ENCODE peak calls at places on chromosomes 2 and 18, in eight cellular contexts. C, W, N, A, E, V, O and I are unnamed samples. For H3K4me1, the result is how much of the 10 kb centered on the place peaks cover.

GRCh38 chr2:130850788-130851623 is 14.3 kb downstream of the ARHGEF4 start:
- DNase-seq in E (no peak), N (no peak), V (no peak), C (no peak), O (no peak), W (no peak), A (no peak), I (no peak)

GRCh38 chr2:159366538-159366937 is 80.0 kb upstream of the WDSUB1 start:
- DNase-seq in A (no peak), C (no peak), W (no peak), E (no peak), O (no peak), V (no peak), N (no peak), I (no peak)

GRCh38 chr2:73837847-73838585 is 9.3 kb downstream of the STAMBP start:
- DNase-seq in W (no peak), O (no peak), V (no peak), A (no peak), C (no peak), N (no peak), E (no peak), I (no peak)

GRCh38 chr18:3710712-3711269 is 260.8 kb downstream of the TGIF1 start:
- DNase-seq in V (no peak), N (peak), W (no peak), E (peak), A (peak), O (peak), C (peak), I (peak)

GRCh38 chr18:8333961-8334360 is 275.3 kb upstream of the RAB12 start:
- DNase-seq in N (no peak), O (no peak), A (no peak), V (no peak), E (no peak), W (no peak), C (no peak), I (no peak)

GRCh38 chr2:136434251-136434715 is 316.3 kb upstream of the CXCR4 start:
- DNase-seq in C (no peak), W (no peak), A (no peak), N (no peak), E (no peak), O (no peak), V (no peak), I (no peak)

GRCh38 chr2:185274718-185275484 is 463.7 kb upstream of the FSIP2 start:
- DNase-seq in W (no peak), N (no peak), V (no peak), A (no peak), E (no peak), O (no peak), C (no peak), I (no peak)

GRCh38 chr2:39377226-39377939 is 59.7 kb downstream of the MAP4K3 start:
- DNase-seq in W (no peak), V (no peak), C (no peak), A (peak), N (no peak), O (no peak), E (no peak), I (no peak)

GRCh38 chr2:188517549-188518255 is 226.0 kb downstream of the GULP1 start:
- DNase-seq in N (no peak), A (no peak), C (no peak), W (no peak), E (no peak), V (no peak), O (no peak), I (no peak)

GRCh38 chr18:76988015-76988826 is 144.4 kb downstream of the MBP start:
- DNase-seq in V (no peak), A (no peak), C (no peak), N (no peak), O (no peak), E (peak), W (no peak), I (no peak)

GRCh38 chr2:98263362-98263761 is 82.9 kb upstream of the CNGA3 start:
- DNase-seq in W (no peak), C (no peak), E (no peak), N (no peak), V (no peak), O (no peak), A (no peak), I (no peak)

GRCh38 chr2:153222231-153223165 is 256.1 kb downstream of the RPRM start:
- DNase-seq in W (no peak), V (no peak), E (no peak), C (no peak), A (no peak), N (no peak), O (no peak), I (no peak)

GRCh38 chr2:105886029-105886454 is 141.3 kb downstream of the NCK2 start:
- DNase-seq in A (no peak), E (peak), O (no peak), C (no peak), W (no peak), V (no peak), N (no peak), I (no peak)

GRCh38 chr2:149743842-149744468 is 156.4 kb upstream of the MMADHC start:
- DNase-seq in V (no peak), E (no peak), A (no peak), W (no peak), C (no peak), N (no peak), O (peak), I (no peak)

GRCh38 chr2:46831037-46831868 is 84.4 kb downstream of the MCFD2 start:
- DNase-seq in W (no peak), E (no peak), C (no peak), N (no peak), O (peak), A (no peak), V (no peak), I (no peak)

GRCh38 chr2:71974846-71975245 is 172.8 kb downstream of the CYP26B1 start:
- DNase-seq in O (peak), C (no peak), N (no peak), V (no peak), W (no peak), E (no peak), A (no peak), I (no peak)

GRCh38 chr18:44601447-44601846 is 79.2 kb upstream of the SETBP1 start:
- DNase-seq in V (no peak), O (peak), N (no peak), W (no peak), A (no peak), C (no peak), E (no peak), I (no peak)

GRCh38 chr2:68860111-68860510 is 11.1 kb downstream of the BMP10 start:
- DNase-seq in N (no peak), V (no peak), C (no peak), A (no peak), W (no peak), E (no peak), O (no peak), I (no peak)

GRCh38 chr18:78713064-78713463 is 266.6 kb upstream of the SALL3 start:
- DNase-seq in V (no peak), A (no peak), W (no peak), C (no peak), E (no peak), N (no peak), O (no peak), I (no peak)

GRCh38 chr2:176554107-176555048 is 285.1 kb downstream of the MTX2 start:
- DNase-seq in C (no peak), O (peak), A (peak), N (peak), W (peak), V (no peak), E (peak), I (no peak)

GRCh38 chr2:238747114-238747513 is 100.8 kb upstream of the TWIST2 start:
- DNase-seq in N (no peak), E (no peak), C (no peak), A (no peak), W (no peak), O (no peak), V (no peak), I (no peak)

GRCh38 chr2:109057686-109058085 is 68.7 kb upstream of the EDAR start:
- DNase-seq in A (no peak), V (no peak), N (no peak), C (no peak), O (no peak), W (no peak), E (no peak), I (no peak)

GRCh38 chr2:159604159-159604558 is 12.2 kb downstream of the BAZ2B start:
- DNase-seq in V (no peak), E (no peak), W (no peak), O (no peak), C (no peak), N (no peak), A (no peak), I (no peak)

GRCh38 chr2:147037048-147037447 is 807.8 kb upstream of the ACVR2A start:
- DNase-seq in V (no peak), N (no peak), C (no peak), A (no peak), O (no peak), E (no peak), W (no peak), I (no peak)

GRCh38 chr2:186594001-186594722 is 4.3 kb downstream of the ITGAV start:
- DNase-seq in A (no peak), C (no peak), E (no peak), O (no peak), N (no peak), W (no peak), V (no peak), I (no peak)

GRCh38 chr2:149101818-149102217 is 63.3 kb downstream of the LYPD6B start:
- DNase-seq in E (no peak), O (peak), N (no peak), C (no peak), A (no peak), V (no peak), W (no peak), I (no peak)

GRCh38 chr2:20229322-20230201 is 4.6 kb upstream of the SDC1 start:
- DNase-seq in V (no peak), C (no peak), O (no peak), A (no peak), W (no peak), N (no peak), E (no peak), I (no peak)

GRCh38 chr2:69400121-69400520 is 13.1 kb upstream of the GFPT1 start:
- DNase-seq in N (no peak), A (no peak), C (no peak), W (no peak), V (no peak), O (no peak), E (no peak), I (no peak)

GRCh38 chr2:225466891-225467604 is 67.5 kb downstream of the NYAP2 start:
- DNase-seq in E (no peak), A (no peak), W (no peak), C (no peak), O (peak), N (no peak), V (no peak), I (no peak)

GRCh38 chr2:73075477-73076373 is 4.2 kb upstream of the SFXN5 start:
- DNase-seq in E (no peak), O (no peak), C (no peak), N (no peak), A (no peak), V (no peak), W (no peak), I (no peak)

GRCh38 chr2:102100371-102101096 is 42.0 kb upstream of the IL1R1 start:
- DNase-seq in V (no peak), N (no peak), A (no peak), E (no peak), W (no peak), O (peak), C (no peak), I (no peak)

GRCh38 chr2:162839419-162839818 is 852 bp upstream of the KCNH7 start:
- DNase-seq in V (no peak), A (no peak), E (no peak), N (no peak), O (no peak), W (no peak), C (no peak), I (no peak)

GRCh38 chr2:9952286-9952737 is 819 bp downstream of the GRHL1 start:
- DNase-seq in C (no peak), V (no peak), W (no peak), A (no peak), O (no peak), N (no peak), E (no peak), I (no peak)

GRCh38 chr2:56209701-56210100 is 25.9 kb downstream of the CCDC85A start:
- DNase-seq in V (no peak), E (no peak), C (no peak), A (no peak), W (no peak), N (no peak), O (no peak), I (no peak)

GRCh38 chr2:56208380-56208779 is 24.6 kb downstream of the CCDC85A start:
- DNase-seq in V (no peak), E (no peak), N (no peak), W (no peak), A (no peak), C (no peak), O (no peak), I (no peak)

GRCh38 chr2:56206250-56206649 is 22.5 kb downstream of the CCDC85A start:
- DNase-seq in W (no peak), A (no peak), N (no peak), V (no peak), C (no peak), O (no peak), E (no peak), I (no peak)

GRCh38 chr2:56210291-56210690 is 26.5 kb downstream of the CCDC85A start:
- DNase-seq in E (no peak), C (no peak), W (no peak), V (no peak), O (no peak), N (no peak), A (no peak), I (no peak)

GRCh38 chr2:56207760-56208159 is 24.0 kb downstream of the CCDC85A start:
- DNase-seq in V (no peak), W (no peak), C (no peak), E (no peak), N (no peak), A (no peak), O (no peak), I (no peak)
- H3K4me1 ChIP-seq in V (under half), W (under half), C (under half), E (under half), N (under half), A (under half), O (under half), I (under half)

GRCh38 chr2:190482441-190482840 is 52.1 kb downstream of the NEMP2 start:
- DNase-seq in V (no peak), O (no peak), A (no peak), N (no peak), C (no peak), W (no peak), E (no peak), I (no peak)
- H3K27ac ChIP-seq in V (no peak), O (no peak), A (no peak), N (no peak), C (no peak), W (no peak), E (no peak), I (no peak)

GRCh38 chr2:67479256-67479655 is 82.1 kb downstream of the ETAA1 start:
- DNase-seq in C (no peak), A (no peak), N (no peak), V (no peak), E (no peak), W (no peak), O (no peak), I (no peak)

GRCh38 chr2:67471681-67472080 is 74.5 kb downstream of the ETAA1 start:
- DNase-seq in E (no peak), W (no peak), O (no peak), A (no peak), C (no peak), N (no peak), V (no peak), I (no peak)

DNA sequence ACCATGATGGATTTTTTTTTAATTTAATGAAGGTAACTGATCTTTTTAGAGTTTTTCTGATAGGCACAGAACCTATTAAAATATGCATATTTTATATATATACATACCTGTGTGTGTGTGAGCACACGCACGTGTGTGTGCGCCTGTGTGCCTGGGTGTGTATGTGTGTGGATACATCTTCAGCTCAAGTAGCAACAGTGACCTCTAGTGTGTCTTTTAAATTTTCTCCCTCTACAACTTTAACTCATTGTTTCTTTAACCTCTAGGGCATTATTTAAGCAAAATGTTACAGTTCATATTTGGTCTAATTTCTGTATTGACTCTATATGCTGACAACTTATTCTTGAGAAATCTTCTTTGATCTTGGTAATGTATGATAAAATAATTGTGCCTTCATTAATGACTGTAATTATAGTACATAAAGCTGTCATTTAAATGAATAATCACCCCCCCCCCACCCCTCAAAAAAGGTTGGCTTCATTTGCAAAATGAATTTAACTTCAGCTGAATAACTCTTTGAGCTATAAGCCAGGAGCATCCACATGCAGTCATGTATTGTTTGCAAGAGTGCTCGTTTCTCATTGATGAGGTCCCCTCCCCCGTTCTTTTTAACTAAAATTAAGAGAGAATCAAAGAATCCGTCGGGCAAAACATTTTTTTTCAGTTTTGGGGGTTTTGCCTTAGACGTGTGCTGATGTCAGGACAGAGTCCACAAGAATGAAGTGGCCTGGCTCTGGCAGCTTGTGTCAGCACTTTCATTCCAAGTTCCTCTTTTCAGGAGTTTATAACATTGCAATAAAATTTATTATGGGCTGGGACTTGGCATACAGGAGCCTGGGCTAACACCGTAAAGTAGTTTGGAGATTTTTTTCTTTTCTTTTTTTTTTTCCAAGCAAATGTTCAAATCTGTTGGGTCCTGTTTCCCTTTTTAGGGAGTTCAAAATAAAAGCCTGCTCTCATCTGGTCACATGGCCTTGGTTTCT is 80.0 kb downstream of the ETAA1 start:
- DNase-seq in C (no peak), O (peak), E (no peak), V (no peak), W (peak), A (peak), N (no peak), I (no peak)
- TF ChIP-seq CTCF in C (peak), O (peak), E (peak), V (no peak), W (peak), A (peak), N (no peak), I (peak)

DNA sequence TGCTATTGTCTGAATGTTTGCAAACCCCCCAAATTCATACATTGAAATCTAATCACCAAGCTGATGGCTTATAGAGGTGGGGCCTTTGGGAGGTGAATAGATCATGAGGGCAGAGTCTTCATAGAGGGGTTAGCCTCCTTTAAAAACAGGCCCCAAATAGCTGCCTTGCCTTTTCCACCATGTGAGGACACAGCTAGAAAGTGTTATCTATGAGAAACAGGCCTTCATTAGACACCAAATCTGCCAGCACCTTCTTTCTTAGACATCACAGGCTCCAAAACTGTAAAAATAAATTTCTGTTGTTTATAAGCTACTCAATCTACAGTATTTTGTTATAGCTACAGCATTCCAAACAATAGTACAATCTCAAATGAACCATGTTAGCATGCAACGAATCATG is 459.3 kb upstream of the GCFC2 start:
- DNase-seq in O (no peak), W (no peak), V (no peak), E (no peak), A (no peak), N (no peak), C (no peak), I (no peak)
- H3K4me1 ChIP-seq in O (under half), W (under half), V (under half), E (under half), A (under half), N (under half), C (under half), I (under half)

GRCh38 chr2:14634885-14635871 is 2.7 kb downstream of the LRATD1 start:
- DNase-seq in C (peak), E (peak), V (no peak), A (peak), N (peak), W (no peak), O (peak), I (peak)
- H3K27ac ChIP-seq in C (peak), E (peak), V (no peak), A (peak), N (peak), W (no peak), O (peak), I (peak)

DNA sequence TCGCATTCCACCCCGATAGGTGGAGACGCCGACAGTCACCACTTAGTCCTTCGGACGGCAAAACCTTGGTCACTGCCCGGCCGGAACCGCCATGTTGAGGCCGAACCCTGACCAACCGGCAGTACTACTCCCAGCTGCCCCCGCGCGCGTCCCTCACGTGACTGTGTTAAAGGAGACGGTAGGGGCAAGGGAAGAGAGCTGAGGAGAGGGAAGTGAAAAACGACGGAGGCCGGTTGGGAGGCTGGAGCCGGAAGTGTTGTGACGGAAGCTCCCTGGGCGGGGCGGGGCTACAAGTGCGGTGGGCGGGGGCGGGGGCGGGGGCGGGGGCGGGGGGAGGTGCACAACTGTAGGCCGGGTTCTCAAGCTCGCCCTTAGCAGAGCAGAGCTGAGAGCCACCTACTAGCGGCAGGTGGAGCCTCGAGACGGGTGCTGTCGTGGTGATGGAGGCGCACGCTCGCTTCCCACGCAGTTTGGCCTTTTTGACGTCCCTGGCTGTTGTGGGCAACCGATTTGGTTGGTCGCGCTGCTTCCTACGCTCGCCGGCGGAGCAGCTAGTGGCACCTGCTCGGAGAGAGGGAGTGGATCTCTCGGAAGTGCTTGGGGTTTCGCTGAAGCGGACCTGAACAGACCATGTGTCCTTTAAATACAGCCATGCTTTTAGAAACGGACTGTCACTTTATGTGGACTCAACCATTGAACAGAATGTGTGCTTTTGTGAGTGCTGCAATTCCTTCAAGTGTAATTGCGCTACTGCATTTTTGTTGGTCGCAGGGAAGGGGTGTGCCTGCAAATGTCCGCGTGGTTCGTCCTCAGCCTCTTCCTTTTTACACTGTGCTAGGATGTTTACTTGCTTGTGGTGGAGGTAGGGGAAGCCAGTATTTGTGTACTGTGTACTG is at the start of gene TRAPPC8:
- DNase-seq in V (peak), E (peak), A (peak), N (peak), W (peak), C (peak), O (peak), I (peak)
- TF ChIP-seq CTCF in V (no peak), E (no peak), A (no peak), N (no peak), W (no peak), C (no peak), O (no peak), I (no peak)

GRCh38 chr2:25335204-25335603 is 6.5 kb downstream of the DNMT3A start:
- DNase-seq in O (no peak), N (no peak), A (no peak), C (no peak), E (no peak), W (no peak), V (no peak), I (no peak)

GRCh38 chr2:25337276-25337675 is 4.4 kb downstream of the DNMT3A start:
- DNase-seq in A (no peak), E (no peak), C (no peak), N (no peak), W (no peak), V (no peak), O (no peak), I (no peak)

GRCh38 chr2:25337891-25338290 is 3.8 kb downstream of the DNMT3A start:
- DNase-seq in W (no peak), V (no peak), A (no peak), E (no peak), O (no peak), N (no peak), C (no peak), I (no peak)

GRCh38 chr2:25335971-25336370 is 5.8 kb downstream of the DNMT3A start:
- DNase-seq in C (no peak), N (no peak), W (no peak), A (no peak), V (no peak), E (no peak), O (no peak), I (no peak)

GRCh38 chr2:25336446-25336845 is 5.3 kb downstream of the DNMT3A start:
- DNase-seq in V (no peak), E (no peak), N (no peak), O (no peak), A (no peak), C (no peak), W (no peak), I (no peak)
- H3K4me1 ChIP-seq in V (half or more), E (half or more), N (under half), O (under half), A (under half), C (half or more), W (under half), I (under half)